ENCODE peak calls at places on chromosomes 4 and X, in six cellular contexts. H is type B pancreatic cell, L is coronary artery, K is thyroid gland, T is left cardiac atrium, D is GM23338. J is an unnamed sample.

GRCh38 chr4:22987861-22988260 is 295.1 kb downstream of the GBA3 start:
- DNase-seq in H (no peak), L (no peak), K (no peak), T (no peak), D (no peak), J (no peak)

GRCh38 chr4:48602222-48602621 is 112.2 kb downstream of the ZAR1 start:
- DNase-seq in H (no peak), L (no peak), K (no peak), T (no peak), D (no peak), J (no peak)

GRCh38 chr4:40603281-40603680 is 26.4 kb downstream of the RBM47 start:
- DNase-seq in H (no peak), L (no peak), K (no peak), T (no peak), D (no peak), J (no peak)

GRCh38 chr4:5110901-5111300 is 59.6 kb downstream of the STK32B start:
- DNase-seq in H (no peak), L (no peak), K (no peak), T (no peak), D (no peak), J (no peak)

GRCh38 chr4:58749206-58749605 is 1639.0 kb upstream of the IGFBP7 start:
- DNase-seq in H (no peak), L (no peak), K (peak), T (no peak), D (no peak), J (no peak)

GRCh38 chrX:150157291-150157690 is 205.8 kb upstream of the MAMLD1 start:
- DNase-seq in H (no peak), L (no peak), K (no peak), T (no peak), D (no peak), J (no peak)

GRCh38 chrX:110412971-110413726 is 54.5 kb downstream of the RTL9 start:
- DNase-seq in H (peak), L (peak), K (peak), T (peak), D (peak), J (peak)

GRCh38 chr4:11514780-11515432 is 86.2 kb upstream of the HS3ST1 start:
- DNase-seq in H (no peak), L (no peak), K (no peak), T (no peak), D (no peak), J (no peak)

GRCh38 chr4:183870997-183871396 is 34.1 kb upstream of the STOX2 start:
- DNase-seq in H (no peak), L (no peak), K (no peak), T (no peak), D (no peak), J (no peak)

GRCh38 chrX:140040397-140040796 is 75.1 kb upstream of the CXorf66 start:
- DNase-seq in H (no peak), L (no peak), K (no peak), T (no peak), D (no peak), J (no peak)

GRCh38 chrX:45385767-45386166 is 185.1 kb upstream of the DIPK2B start:
- DNase-seq in H (no peak), L (no peak), K (no peak), T (no peak), D (no peak), J (no peak)

GRCh38 chr4:110808371-110808878 is 185.5 kb upstream of the PITX2 start:
- DNase-seq in H (no peak), L (no peak), K (no peak), T (no peak), D (no peak), J (no peak)

GRCh38 chrX:133415276-133416105 is at the start of gene GPC4:
- DNase-seq in H (peak), L (peak), K (peak), T (peak), D (peak), J (no peak)

GRCh38 chr4:83644677-83645639 is 109.0 kb downstream of the GPAT3 start:
- DNase-seq in H (no peak), L (no peak), K (no peak), T (no peak), D (peak), J (no peak)

GRCh38 chr4:95638920-95639501 is 90.2 kb upstream of the UNC5C start:
- DNase-seq in H (no peak), L (no peak), K (no peak), T (no peak), D (no peak), J (no peak)